ENCODE peak calls at places on chromosomes 6 and 20, in eight cellular contexts. One of them, this sample, is unnamed.

GRCh38 chr20:61352381-61353260 is 100.6 kb downstream of the CDH4 start:
- DNase-seq in omental fat pad: no peak
- DNase-seq in activated CD8-positive, alpha-beta T cell treated with anti-CD3 and anti-CD28 coated beads for 36 hours: no peak
- DNase-seq in progenitor cell of endocrine pancreas: no peak
- DNase-seq in foreskin fibroblast: no peak
- DNase-seq in aorta: no peak
- DNase-seq in HT1080: no peak
- DNase-seq in AG09309: no peak
- DNase-seq in this sample: no peak

GRCh38 chr6:27290065-27290849 is 21.8 kb downstream of the POM121L2 start:
- DNase-seq in AG09309: no peak
- DNase-seq in aorta: no peak
- DNase-seq in progenitor cell of endocrine pancreas: no peak
- DNase-seq in activated CD8-positive, alpha-beta T cell treated with anti-CD3 and anti-CD28 coated beads for 36 hours: no peak
- DNase-seq in foreskin fibroblast: peak; percentile 64
- DNase-seq in omental fat pad: no peak
- DNase-seq in HT1080: peak; percentile 79
- DNase-seq in this sample: peak; percentile 37

GRCh38 chr6:25315194-25315593 is 36.0 kb downstream of the CARMIL1 start:
- DNase-seq in HT1080: no peak
- DNase-seq in foreskin fibroblast: no peak
- DNase-seq in aorta: no peak
- DNase-seq in omental fat pad: no peak
- DNase-seq in progenitor cell of endocrine pancreas: no peak
- DNase-seq in activated CD8-positive, alpha-beta T cell treated with anti-CD3 and anti-CD28 coated beads for 36 hours: no peak
- DNase-seq in AG09309: no peak
- DNase-seq in this sample: peak; percentile 85

GRCh38 chr6:33634203-33634727 is 13.1 kb downstream of the ITPR3 start:
- DNase-seq in omental fat pad: no peak
- DNase-seq in foreskin fibroblast: peak; percentile 53
- DNase-seq in aorta: no peak
- DNase-seq in AG09309: no peak
- DNase-seq in progenitor cell of endocrine pancreas: no peak
- DNase-seq in activated CD8-positive, alpha-beta T cell treated with anti-CD3 and anti-CD28 coated beads for 36 hours: no peak
- DNase-seq in HT1080: no peak
- DNase-seq in this sample: peak; percentile 67

GRCh38 chr20:37220796-37221195 is 40.8 kb downstream of the GHRH start:
- DNase-seq in progenitor cell of endocrine pancreas: no peak
- DNase-seq in aorta: no peak
- DNase-seq in omental fat pad: no peak
- DNase-seq in AG09309: peak; percentile 34
- DNase-seq in foreskin fibroblast: peak; percentile 60
- DNase-seq in HT1080: no peak
- DNase-seq in activated CD8-positive, alpha-beta T cell treated with anti-CD3 and anti-CD28 coated beads for 36 hours: no peak
- DNase-seq in this sample: no peak

GRCh38 chr20:52958206-52958605 is 14.0 kb upstream of the TSHZ2 start:
- DNase-seq in progenitor cell of endocrine pancreas: no peak
- DNase-seq in HT1080: peak; percentile 11
- DNase-seq in AG09309: no peak
- DNase-seq in aorta: no peak
- DNase-seq in omental fat pad: no peak
- DNase-seq in foreskin fibroblast: peak; percentile 8
- DNase-seq in activated CD8-positive, alpha-beta T cell treated with anti-CD3 and anti-CD28 coated beads for 36 hours: no peak
- DNase-seq in this sample: no peak

GRCh38 chr20:3808141-3808479 is 12.0 kb downstream of the CDC25B start:
- DNase-seq in HT1080: peak; percentile 99
- DNase-seq in activated CD8-positive, alpha-beta T cell treated with anti-CD3 and anti-CD28 coated beads for 36 hours: no peak
- DNase-seq in progenitor cell of endocrine pancreas: no peak
- DNase-seq in omental fat pad: peak; percentile 82
- DNase-seq in aorta: peak; percentile 92
- DNase-seq in foreskin fibroblast: peak; percentile 98
- DNase-seq in AG09309: peak; percentile 84
- DNase-seq in this sample: no peak

GRCh38 chr6:113819169-113819830 is 37.8 kb upstream of the MARCKS start:
- DNase-seq in omental fat pad: no peak
- DNase-seq in progenitor cell of endocrine pancreas: no peak
- DNase-seq in foreskin fibroblast: no peak
- DNase-seq in AG09309: no peak
- DNase-seq in aorta: no peak
- DNase-seq in activated CD8-positive, alpha-beta T cell treated with anti-CD3 and anti-CD28 coated beads for 36 hours: no peak
- DNase-seq in HT1080: no peak
- DNase-seq in this sample: no peak

This sample was measured in NCI-H146.